ENCODE peak calls at places on chromosomes 13 and 19, in nine cellular contexts. One of them, this sample, is unnamed.

GRCh38 chr19:40567750-40568494 is 8.8 kb upstream of the SHKBP1 start:
- DNase-seq in tibial artery: no peak
- DNase-seq in ovary: no peak
- DNase-seq in fibroblast of the aortic adventitia: no peak
- DNase-seq in fibroblast of pulmonary artery: no peak
- DNase-seq in cardiac fibroblast: no peak
- DNase-seq in GM10248: no peak
- DNase-seq in B cell: peak; percentile 39
- DNase-seq in BJ: no peak
- DNase-seq in this sample: no peak

GRCh38 chr13:30446122-30446500 is 19.6 kb downstream of the HMGB1 start:
- DNase-seq in tibial artery: no peak
- DNase-seq in ovary: no peak
- DNase-seq in fibroblast of the aortic adventitia: no peak
- DNase-seq in fibroblast of pulmonary artery: no peak
- DNase-seq in cardiac fibroblast: no peak
- DNase-seq in GM10248: peak; percentile 38
- DNase-seq in B cell: no peak
- DNase-seq in BJ: no peak
- DNase-seq in this sample: no peak

GRCh38 chr13:113291997-113292862 is 4.8 kb upstream of the LAMP1 start:
- DNase-seq in tibial artery: no peak
- DNase-seq in ovary: no peak
- DNase-seq in fibroblast of the aortic adventitia: peak; percentile 7
- DNase-seq in fibroblast of pulmonary artery: no peak
- DNase-seq in cardiac fibroblast: peak; percentile 3
- DNase-seq in GM10248: no peak
- DNase-seq in B cell: peak; percentile 19
- DNase-seq in BJ: no peak
- DNase-seq in this sample: peak; percentile 56

GRCh38 chr13:75636339-75637095 is 387 bp downstream of the LMO7 start:
- DNase-seq in tibial artery: peak; percentile 69
- DNase-seq in ovary: peak; percentile 31
- DNase-seq in fibroblast of the aortic adventitia: peak; percentile 51
- DNase-seq in fibroblast of pulmonary artery: peak; percentile 47
- DNase-seq in cardiac fibroblast: peak; percentile 56
- DNase-seq in GM10248: peak; percentile 62
- DNase-seq in B cell: peak; percentile 73
- DNase-seq in BJ: no peak
- DNase-seq in this sample: peak; percentile 74

GRCh38 chr13:21234537-21234936 is 58.1 kb downstream of the MRPL57 start:
- DNase-seq in tibial artery: no peak
- DNase-seq in ovary: peak; percentile 28
- DNase-seq in fibroblast of the aortic adventitia: peak; percentile 27
- DNase-seq in fibroblast of pulmonary artery: no peak
- DNase-seq in cardiac fibroblast: no peak
- DNase-seq in GM10248: no peak
- DNase-seq in B cell: no peak
- DNase-seq in BJ: no peak
- DNase-seq in this sample: peak; percentile 37

GRCh38 chr19:5690955-5691204 is 785 bp downstream of the RPL36 start:
- DNase-seq in tibial artery: no peak
- DNase-seq in ovary: no peak
- DNase-seq in fibroblast of the aortic adventitia: no peak
- DNase-seq in fibroblast of pulmonary artery: no peak
- DNase-seq in cardiac fibroblast: peak; percentile 34
- DNase-seq in GM10248: no peak
- DNase-seq in B cell: no peak
- DNase-seq in BJ: no peak
- DNase-seq in this sample: no peak

GRCh38 chr13:100828226-100828625 is 153.6 kb upstream of the TMTC4 start:
- DNase-seq in tibial artery: no peak
- DNase-seq in ovary: no peak
- DNase-seq in fibroblast of the aortic adventitia: no peak
- DNase-seq in fibroblast of pulmonary artery: no peak
- DNase-seq in cardiac fibroblast: no peak
- DNase-seq in GM10248: no peak
- DNase-seq in B cell: no peak
- DNase-seq in BJ: no peak
- DNase-seq in this sample: no peak

GRCh38 chr19:37583340-37583739 is 11.3 kb downstream of the ZNF571 start:
- DNase-seq in tibial artery: no peak
- DNase-seq in ovary: no peak
- DNase-seq in fibroblast of the aortic adventitia: no peak
- DNase-seq in fibroblast of pulmonary artery: no peak
- DNase-seq in cardiac fibroblast: no peak
- DNase-seq in GM10248: no peak
- DNase-seq in B cell: no peak
- DNase-seq in BJ: no peak
- DNase-seq in this sample: no peak

GRCh38 chr19:48752511-48753365 is at the start of gene FUT1:
- DNase-seq in tibial artery: no peak
- DNase-seq in ovary: no peak
- DNase-seq in fibroblast of the aortic adventitia: no peak
- DNase-seq in fibroblast of pulmonary artery: no peak
- DNase-seq in cardiac fibroblast: peak; percentile 25
- DNase-seq in GM10248: no peak
- DNase-seq in B cell: peak; percentile 59
- DNase-seq in BJ: no peak
- DNase-seq in this sample: peak; percentile 49

GRCh38 chr13:30111810-30112209 is 195.5 kb downstream of the KATNAL1 start:
- DNase-seq in tibial artery: no peak
- DNase-seq in ovary: no peak
- DNase-seq in fibroblast of the aortic adventitia: no peak
- DNase-seq in fibroblast of pulmonary artery: no peak
- DNase-seq in cardiac fibroblast: no peak
- DNase-seq in GM10248: peak; percentile 41
- DNase-seq in B cell: no peak
- DNase-seq in BJ: no peak
- DNase-seq in this sample: no peak

GRCh38 chr19:28012361-28012760 is 1200.6 kb downstream of the UQCRFS1 start:
- DNase-seq in tibial artery: no peak
- DNase-seq in ovary: no peak
- DNase-seq in fibroblast of the aortic adventitia: no peak
- DNase-seq in fibroblast of pulmonary artery: no peak
- DNase-seq in cardiac fibroblast: no peak
- DNase-seq in GM10248: no peak
- DNase-seq in B cell: no peak
- DNase-seq in BJ: no peak
- DNase-seq in this sample: no peak

GRCh38 chr13:82323101-82323500 is 1559.2 kb downstream of the SLITRK1 start:
- DNase-seq in tibial artery: no peak
- DNase-seq in ovary: no peak
- DNase-seq in fibroblast of the aortic adventitia: no peak
- DNase-seq in fibroblast of pulmonary artery: no peak
- DNase-seq in cardiac fibroblast: no peak
- DNase-seq in GM10248: no peak
- DNase-seq in B cell: no peak
- DNase-seq in BJ: no peak
- DNase-seq in this sample: no peak

GRCh38 chr13:52459668-52460067 is 4.4 kb downstream of the CKAP2 start:
- DNase-seq in tibial artery: no peak
- DNase-seq in ovary: no peak
- DNase-seq in fibroblast of the aortic adventitia: peak; percentile 36
- DNase-seq in fibroblast of pulmonary artery: peak; percentile 48
- DNase-seq in cardiac fibroblast: peak; percentile 78
- DNase-seq in GM10248: no peak
- DNase-seq in B cell: no peak
- DNase-seq in BJ: peak; percentile 18
- DNase-seq in this sample: peak; percentile 81

GRCh38 chr19:9507285-9507684 is 8.9 kb upstream of the ZNF560 start:
- DNase-seq in tibial artery: no peak
- DNase-seq in ovary: no peak
- DNase-seq in fibroblast of the aortic adventitia: no peak
- DNase-seq in fibroblast of pulmonary artery: no peak
- DNase-seq in cardiac fibroblast: no peak
- DNase-seq in GM10248: no peak
- DNase-seq in B cell: no peak
- DNase-seq in BJ: no peak
- DNase-seq in this sample: no peak

GRCh38 chr19:51337141-51337860 is 4.6 kb downstream of the VSIG10L start:
- DNase-seq in tibial artery: no peak
- DNase-seq in ovary: no peak
- DNase-seq in fibroblast of the aortic adventitia: no peak
- DNase-seq in fibroblast of pulmonary artery: no peak
- DNase-seq in cardiac fibroblast: no peak
- DNase-seq in GM10248: no peak
- DNase-seq in B cell: no peak
- DNase-seq in BJ: no peak
- DNase-seq in this sample: no peak

DNA sequence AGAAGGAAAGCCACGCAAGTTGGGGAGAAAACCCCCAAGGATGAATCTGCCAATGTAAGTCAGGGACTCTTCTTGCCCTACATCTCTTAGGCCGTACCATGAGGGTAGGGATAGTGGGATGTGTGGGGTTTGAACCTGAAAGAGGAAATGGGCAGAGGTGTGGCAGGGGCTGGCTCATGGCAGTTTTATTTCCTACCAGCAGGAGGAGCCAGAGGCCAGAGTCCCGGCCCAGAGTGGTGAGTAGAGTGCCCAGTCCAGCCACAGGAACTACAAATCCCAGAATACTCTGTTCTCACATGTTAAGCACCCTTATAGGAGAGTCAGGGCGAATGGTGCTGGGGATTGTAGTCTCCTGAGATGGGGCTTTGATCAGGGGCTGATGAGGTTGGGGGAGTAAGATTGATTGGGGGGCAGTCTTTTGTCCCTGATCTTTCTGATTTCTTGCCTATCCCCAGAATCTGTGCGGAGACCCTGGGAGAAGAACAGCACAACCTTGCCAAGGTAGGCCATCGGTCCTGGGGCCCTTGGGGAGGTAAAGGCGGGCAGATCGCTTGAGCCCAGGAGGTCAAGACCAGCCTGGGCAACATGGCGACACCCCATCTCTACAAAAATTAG is 16.5 kb downstream of the VASP start:
- DNase-seq in tibial artery: peak; percentile 88
- DNase-seq in ovary: peak; percentile 86
- DNase-seq in fibroblast of the aortic adventitia: peak; percentile 90
- DNase-seq in fibroblast of pulmonary artery: peak; percentile 90
- DNase-seq in cardiac fibroblast: peak; percentile 88
- DNase-seq in GM10248: peak; percentile 88
- DNase-seq in B cell: peak; percentile 90
- DNase-seq in BJ: no peak
- DNase-seq in this sample: peak; percentile 65
- TF ChIP-seq CTCF in tibial artery: peak; percentile 92
- TF ChIP-seq CTCF in ovary: peak; percentile 86
- TF ChIP-seq CTCF in fibroblast of the aortic adventitia: peak; percentile 93
- TF ChIP-seq CTCF in fibroblast of pulmonary artery: peak; percentile 93
- TF ChIP-seq CTCF in cardiac fibroblast: peak; percentile 89
- TF ChIP-seq CTCF in GM10248: peak; percentile 84
- TF ChIP-seq CTCF in B cell: peak; percentile 89
- TF ChIP-seq CTCF in BJ: peak; percentile 85
- TF ChIP-seq CTCF in this sample: peak; percentile 83

DNA sequence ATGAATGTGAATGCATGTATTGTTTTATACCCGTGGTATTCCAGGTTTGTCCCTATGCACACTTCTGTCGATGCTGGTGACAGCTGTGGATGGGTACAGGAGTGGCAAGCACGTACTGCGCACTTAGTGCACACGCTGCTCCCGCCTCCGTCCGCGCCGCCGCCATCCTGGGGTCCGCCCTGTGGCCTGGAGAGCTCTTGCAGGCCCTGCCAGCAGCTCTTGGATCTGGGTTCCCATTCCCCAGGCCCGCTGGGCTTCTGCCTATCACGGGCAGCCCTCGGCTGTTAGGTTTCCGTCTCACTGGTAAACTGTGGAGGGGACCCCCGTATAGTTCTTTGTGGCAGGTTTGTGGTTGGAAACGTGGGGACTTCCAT is 4.0 kb downstream of the GNA11 start:
- DNase-seq in tibial artery: no peak
- DNase-seq in ovary: no peak
- DNase-seq in fibroblast of the aortic adventitia: peak; percentile 51
- DNase-seq in fibroblast of pulmonary artery: no peak
- DNase-seq in cardiac fibroblast: peak; percentile 59
- DNase-seq in GM10248: no peak
- DNase-seq in B cell: peak; percentile 12
- DNase-seq in BJ: no peak
- DNase-seq in this sample: no peak
- TF ChIP-seq CTCF in tibial artery: no peak
- TF ChIP-seq CTCF in ovary: no peak
- TF ChIP-seq CTCF in fibroblast of the aortic adventitia: peak; percentile 40
- TF ChIP-seq CTCF in fibroblast of pulmonary artery: no peak
- TF ChIP-seq CTCF in cardiac fibroblast: peak; percentile 23
- TF ChIP-seq CTCF in GM10248: no peak
- TF ChIP-seq CTCF in B cell: no peak
- TF ChIP-seq CTCF in BJ: no peak
- TF ChIP-seq CTCF in this sample: no peak

DNA sequence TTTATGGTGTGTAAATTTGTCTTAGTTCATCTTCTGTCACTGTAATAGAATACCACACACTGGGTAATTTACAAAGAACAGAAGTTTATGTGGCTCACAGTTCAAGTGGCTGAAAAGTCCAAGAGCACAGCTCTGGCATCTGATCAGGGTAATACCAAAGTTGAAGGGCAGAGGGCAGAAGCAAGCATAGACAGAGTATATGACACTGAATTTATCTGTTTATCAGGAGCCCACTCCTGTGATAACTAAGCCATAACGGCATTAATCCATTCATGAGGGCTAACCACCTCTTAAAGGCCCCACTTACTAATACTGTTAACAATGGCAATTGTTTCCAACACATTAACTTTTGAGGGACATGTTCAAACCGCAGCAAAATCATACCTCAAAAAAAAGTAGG is 4.0 kb upstream of the RFXAP start:
- DNase-seq in tibial artery: no peak
- DNase-seq in ovary: no peak
- DNase-seq in fibroblast of the aortic adventitia: no peak
- DNase-seq in fibroblast of pulmonary artery: no peak
- DNase-seq in cardiac fibroblast: peak; percentile 22
- DNase-seq in GM10248: no peak
- DNase-seq in B cell: peak; percentile 20
- DNase-seq in BJ: no peak
- DNase-seq in this sample: peak; percentile 44
- TF ChIP-seq CTCF in tibial artery: no peak
- TF ChIP-seq CTCF in ovary: no peak
- TF ChIP-seq CTCF in fibroblast of the aortic adventitia: peak; percentile 38
- TF ChIP-seq CTCF in fibroblast of pulmonary artery: peak; percentile 25
- TF ChIP-seq CTCF in cardiac fibroblast: peak; percentile 49
- TF ChIP-seq CTCF in GM10248: peak; percentile 8
- TF ChIP-seq CTCF in B cell: peak; percentile 69
- TF ChIP-seq CTCF in BJ: peak; percentile 47
- TF ChIP-seq CTCF in this sample: peak; percentile 36

DNA sequence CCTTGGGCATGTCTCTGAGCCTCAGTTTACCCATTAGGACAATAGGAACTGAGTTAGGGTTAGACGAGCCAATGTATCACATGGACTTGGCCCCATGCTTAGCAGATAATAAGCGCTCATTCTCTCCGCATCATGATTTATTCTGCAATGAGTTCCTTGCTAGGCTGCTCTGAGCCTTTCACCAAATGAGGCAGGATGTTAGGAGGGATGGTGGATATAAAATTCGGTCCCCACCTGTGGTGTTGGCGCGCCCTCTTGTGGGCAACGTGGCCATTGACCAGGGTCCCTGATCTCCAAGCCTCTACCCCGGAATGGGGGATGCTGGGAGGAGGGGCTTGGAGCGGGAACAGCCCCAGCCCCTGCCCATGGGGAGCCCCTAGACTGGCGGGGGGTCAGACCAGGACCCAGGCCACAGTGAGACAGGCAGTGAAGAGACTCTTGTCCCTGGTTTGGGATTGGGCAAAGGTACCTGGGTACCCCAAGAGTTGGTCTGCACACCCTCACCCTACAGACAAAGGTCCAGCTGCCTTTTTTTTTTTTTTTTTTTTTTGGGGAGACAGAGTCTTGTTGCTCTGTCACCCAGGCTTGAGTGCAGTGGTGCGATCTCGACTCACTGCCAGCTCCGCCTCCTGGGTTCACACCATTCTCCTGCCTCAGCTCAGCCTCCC is 43.9 kb downstream of the CERS4 start:
- DNase-seq in tibial artery: peak; percentile 86
- DNase-seq in ovary: peak; percentile 85
- DNase-seq in fibroblast of the aortic adventitia: peak; percentile 80
- DNase-seq in fibroblast of pulmonary artery: peak; percentile 82
- DNase-seq in cardiac fibroblast: peak; percentile 82
- DNase-seq in GM10248: peak; percentile 88
- DNase-seq in B cell: peak; percentile 89
- DNase-seq in BJ: no peak
- DNase-seq in this sample: peak; percentile 44
- TF ChIP-seq CTCF in tibial artery: peak; percentile 89
- TF ChIP-seq CTCF in ovary: peak; percentile 82
- TF ChIP-seq CTCF in fibroblast of the aortic adventitia: peak; percentile 94
- TF ChIP-seq CTCF in fibroblast of pulmonary artery: peak; percentile 86
- TF ChIP-seq CTCF in cardiac fibroblast: peak; percentile 92
- TF ChIP-seq CTCF in GM10248: peak; percentile 84
- TF ChIP-seq CTCF in B cell: peak; percentile 98
- TF ChIP-seq CTCF in BJ: peak; percentile 91
- TF ChIP-seq CTCF in this sample: peak; percentile 94

This sample was measured in foreskin fibroblast.